ENCODE peak calls at places on chromosomes 3 and 15, in ten cellular contexts. G is foreskin keratinocyte; B is HepG2; W is CD4-positive, alpha-beta T cell; I is MM.1S; S is GM13977; V is CD8-positive, alpha-beta T cell; P is MCF 10A; K is gastrocnemius medialis; L is dorsolateral prefrontal cortex. Y is an unnamed sample.

GRCh38 chr3:139332092-139332491 is 11.7 kb upstream of the MRPS22 start:
- DNase-seq in I (no peak), K (no peak), S (no peak), V (no peak), G (no peak), W (no peak), B (no peak), L (no peak), P (no peak), Y (no peak)

GRCh38 chr15:69556344-69556743 is 103.7 kb downstream of the RPLP1 start:
- DNase-seq in S (no peak), B (no peak), G (no peak), P (no peak), W (no peak), V (no peak), K (no peak), I (no peak), L (no peak), Y (no peak)

GRCh38 chr15:62512906-62513305 is 347.8 kb upstream of the C2CD4B start:
- DNase-seq in B (no peak), I (no peak), K (no peak), L (no peak), P (no peak), S (no peak), V (no peak), G (no peak), W (no peak), Y (no peak)

GRCh38 chr15:92429378-92430066 is 35.8 kb downstream of the ST8SIA2 start:
- DNase-seq in L (no peak), S (no peak), B (no peak), G (peak), I (no peak), W (no peak), V (no peak), K (no peak), P (peak), Y (no peak)

GRCh38 chr3:128575777-128576176 is 74.8 kb downstream of the RPN1 start:
- DNase-seq in L (no peak), I (no peak), W (no peak), S (no peak), V (no peak), G (no peak), K (no peak), B (no peak), P (no peak), Y (no peak)

GRCh38 chr3:75886971-75887526 is 101.7 kb upstream of the ZNF717 start:
- DNase-seq in B (no peak), P (no peak), K (no peak), L (no peak), W (no peak), I (no peak), V (no peak), S (no peak), G (no peak), Y (no peak)

GRCh38 chr3:39289107-39289506 is 9.3 kb upstream of the CX3CR1 start:
- DNase-seq in K (no peak), B (no peak), V (no peak), S (no peak), W (no peak), P (no peak), L (no peak), G (no peak), I (no peak), Y (no peak)

GRCh38 chr3:124299831-124300230 is 307.9 kb upstream of the ROPN1 start:
- DNase-seq in W (no peak), L (no peak), I (no peak), V (no peak), G (no peak), B (no peak), S (no peak), K (no peak), P (no peak), Y (no peak)

GRCh38 chr15:67750371-67750770 is 74.9 kb upstream of the SKOR1 start:
- DNase-seq in W (no peak), L (no peak), I (no peak), K (no peak), V (no peak), S (no peak), P (peak), B (no peak), G (no peak), Y (no peak)

GRCh38 chr3:176514297-176514696 is 683.0 kb downstream of the TBL1XR1 start:
- DNase-seq in B (peak), K (no peak), V (no peak), L (no peak), S (peak), P (peak), G (no peak), I (peak), W (no peak), Y (no peak)

GRCh38 chr3:76570436-76571057 is 469.4 kb upstream of the ROBO2 start:
- DNase-seq in P (no peak), G (no peak), K (no peak), W (no peak), I (peak), V (no peak), B (no peak), S (peak), L (no peak), Y (no peak)

GRCh38 chr15:62742409-62743171 is 300.0 kb upstream of the TPM1 start:
- DNase-seq in S (peak), L (no peak), P (peak), K (peak), I (peak), W (no peak), G (peak), V (peak), B (peak), Y (peak)

GRCh38 chr3:169558371-169558770 is 105.1 kb downstream of the MECOM start:
- DNase-seq in W (no peak), V (no peak), L (no peak), K (no peak), G (no peak), I (no peak), P (no peak), B (no peak), S (no peak), Y (no peak)

GRCh38 chr15:57752426-57752825 is 45.9 kb downstream of the POLR2M start:
- DNase-seq in V (no peak), P (no peak), B (no peak), G (no peak), W (no peak), L (peak), I (no peak), S (no peak), K (no peak), Y (no peak)
- TF ChIP-seq CTCF in V (no peak), P (no peak), B (no peak), G (no peak), W (no peak), L (peak), I (peak), S (peak), K (no peak), Y (no peak)

GRCh38 chr15:65183847-65184159 is 1.3 kb downstream of the CLPX start:
- DNase-seq in S (no peak), L (no peak), B (no peak), G (no peak), P (no peak), I (no peak), K (no peak), W (no peak), V (no peak), Y (no peak)

GRCh38 chr15:65184944-65185717 is at the start of gene CLPX:
- DNase-seq in L (peak), W (peak), S (peak), I (peak), K (peak), G (peak), B (peak), V (peak), P (peak), Y (peak)

GRCh38 chr15:65184305-65184943 is 718 bp downstream of the CLPX start:
- DNase-seq in W (peak), I (peak), L (peak), K (peak), S (peak), P (peak), B (peak), V (peak), G (peak), Y (peak)

GRCh38 chr15:65192016-65192415 is 6.9 kb upstream of the CLPX start:
- DNase-seq in S (peak), L (no peak), B (peak), K (no peak), P (no peak), I (no peak), G (no peak), V (no peak), W (no peak), Y (no peak)

GRCh38 chr15:65189102-65189740 is 4.1 kb upstream of the CLPX start:
- DNase-seq in I (peak), P (peak), B (peak), W (no peak), G (no peak), V (no peak), K (no peak), S (peak), L (no peak), Y (peak)
- TF ChIP-seq CTCF in I (peak), P (peak), B (peak), W (no peak), G (peak), V (no peak), K (peak), S (peak), L (peak), Y (peak)

DNA sequence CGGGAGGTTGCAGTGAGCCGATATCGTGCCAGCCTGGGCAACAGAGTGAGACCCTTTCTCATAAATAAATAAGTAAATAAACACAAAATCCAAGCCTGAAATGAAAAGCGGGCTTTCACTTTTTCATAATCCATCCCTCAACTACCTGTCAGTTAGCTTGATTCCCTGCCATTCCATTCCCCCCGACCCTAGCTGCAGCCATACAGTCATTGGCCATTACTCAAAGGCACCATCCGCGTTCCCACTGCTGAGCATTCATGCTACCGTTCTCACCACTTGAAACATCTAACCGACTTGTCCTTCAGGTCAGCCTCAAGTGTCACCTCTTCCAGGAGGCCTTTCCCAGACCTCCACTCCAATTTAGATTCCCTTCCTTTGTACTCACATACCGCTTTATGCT is 1.1 kb upstream of the PARL start:
- DNase-seq in W (no peak), S (no peak), B (no peak), K (no peak), I (no peak), L (no peak), V (no peak), P (no peak), G (no peak), Y (no peak)
- TF ChIP-seq CTCF in W (no peak), S (no peak), B (no peak), K (no peak), I (no peak), L (no peak), V (no peak), P (no peak), G (no peak), Y (no peak)

GRCh38 chr3:61631108-61631769 is 69.9 kb downstream of the PTPRG start:
- DNase-seq in K (no peak), P (no peak), W (no peak), G (no peak), B (no peak), V (no peak), L (no peak), S (no peak), I (peak), Y (no peak)
- TF ChIP-seq CTCF in K (no peak), P (no peak), W (no peak), G (no peak), B (no peak), V (no peak), L (no peak), S (no peak), I (peak), Y (no peak)

GRCh38 chr3:113535898-113536297 is 3.5 kb downstream of the SIDT1 start:
- DNase-seq in I (no peak), G (no peak), S (no peak), L (no peak), W (no peak), K (no peak), P (no peak), B (no peak), V (no peak), Y (no peak)
- TF ChIP-seq CTCF in I (peak), G (peak), S (peak), L (no peak), W (peak), K (no peak), P (no peak), B (peak), V (peak), Y (peak)

GRCh38 chr3:157135671-157136396 is 24.1 kb downstream of the CCNL1 start:
- DNase-seq in V (no peak), S (no peak), I (peak), K (no peak), L (no peak), G (no peak), W (no peak), P (no peak), B (peak), Y (no peak)
- TF ChIP-seq CTCF in V (no peak), S (no peak), I (peak), K (peak), L (peak), G (peak), W (no peak), P (no peak), B (peak), Y (no peak)

DNA sequence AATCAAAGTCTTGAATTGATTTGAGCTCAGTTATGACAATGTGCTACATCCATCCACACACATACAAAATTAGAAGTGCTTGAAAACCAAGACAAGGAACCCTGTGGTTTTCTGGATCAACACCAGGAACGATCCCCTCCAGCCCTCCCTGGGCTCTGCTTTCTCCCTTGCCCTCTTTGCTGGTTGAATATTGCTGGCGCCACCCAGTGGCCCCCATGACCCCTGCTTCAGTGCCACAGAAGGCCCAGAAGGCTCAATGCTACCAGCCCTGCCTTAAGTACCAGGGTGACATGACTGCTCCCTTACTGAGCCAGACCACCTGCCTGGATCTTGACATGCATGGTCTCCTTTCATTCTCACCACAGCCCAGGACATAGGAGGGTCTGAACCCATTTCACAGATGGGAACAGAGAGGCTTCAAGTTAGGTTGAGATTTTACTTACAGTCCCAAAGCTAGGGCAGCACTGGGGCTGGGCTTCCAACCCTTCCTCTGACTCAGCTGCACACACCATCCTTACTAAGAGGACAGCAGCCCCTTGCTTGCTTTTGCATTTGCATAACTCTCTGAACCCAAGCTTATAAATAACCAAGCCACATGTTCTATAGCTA is 15.0 kb downstream of the IL12A start:
- DNase-seq in I (peak), K (peak), B (peak), G (no peak), P (peak), S (peak), V (no peak), L (peak), W (no peak), Y (peak)
- TF ChIP-seq CTCF in I (peak), K (peak), B (peak), G (peak), P (peak), S (peak), V (peak), L (peak), W (no peak), Y (peak)

GRCh38 chr3:87041191-87041590 is 50.2 kb upstream of the VGLL3 start:
- DNase-seq in B (no peak), L (no peak), K (no peak), S (no peak), W (no peak), I (no peak), G (no peak), P (no peak), V (no peak), Y (no peak)
- TF ChIP-seq CTCF in B (no peak), L (no peak), K (no peak), S (no peak), W (no peak), I (peak), G (peak), P (no peak), V (no peak), Y (no peak)